ENCODE peak calls at places on chromosomes 6 and 20, in five cellular contexts. G is psoas muscle, V is HCT116, N is GM23338, B is neural progenitor cell. E is an unnamed sample.

GRCh38 chr20:18847226-18847625 is 33.6 kb downstream of the SCP2D1 start:
- DNase-seq in B (no peak), N (no peak), G (no peak), V (no peak), E (no peak)

GRCh38 chr20:51811040-51811351 is 8.7 kb upstream of the SALL4 start:
- DNase-seq in N (no peak), G (no peak), V (no peak), B (no peak), E (no peak)

GRCh38 chr20:58927490-58928061 is 53.5 kb upstream of the NELFCD start:
- DNase-seq in V (no peak), G (no peak), B (no peak), N (no peak), E (no peak)

GRCh38 chr6:70738028-70738427 is 70.3 kb downstream of the SMAP1 start:
- DNase-seq in V (no peak), N (no peak), G (no peak), B (no peak), E (no peak)

GRCh38 chr6:80151641-80152040 is 45.2 kb downstream of the BCKDHB start:
- DNase-seq in N (no peak), B (peak; percentile 45), V (no peak), G (no peak), E (no peak)

GRCh38 chr20:1935696-1936366 is 40.6 kb downstream of the SIRPA start:
- DNase-seq in G (peak; percentile 70), N (no peak), B (no peak), V (no peak), E (no peak)

GRCh38 chr6:161066511-161066910 is 74.9 kb downstream of the MAP3K4 start:
- DNase-seq in G (no peak), N (peak; percentile 7), B (no peak), V (no peak), E (no peak)

GRCh38 chr6:39084506-39084905 is 30.5 kb downstream of the SAYSD1 start:
- DNase-seq in B (no peak), N (no peak), G (no peak), V (no peak), E (no peak)

GRCh38 chr20:25586877-25587276 is 1.5 kb upstream of the NINL start:
- DNase-seq in G (no peak), B (no peak), N (no peak), V (no peak), E (no peak)

GRCh38 chr20:13744403-13744802 is 40.3 kb downstream of the ESF1 start:
- DNase-seq in N (no peak), V (no peak), B (no peak), G (no peak), E (no peak)

GRCh38 chr20:17809714-17810631 is 110.2 kb downstream of the BANF2 start:
- DNase-seq in N (no peak), B (no peak), G (no peak), V (no peak), E (no peak)

GRCh38 chr6:34834789-34835518 is 43.1 kb downstream of the BLTP3A start:
- DNase-seq in V (no peak), B (no peak), G (no peak), N (no peak), E (no peak)

GRCh38 chr6:5871296-5871695 is 135.4 kb downstream of the NRN1 start:
- DNase-seq in N (no peak), B (no peak), V (no peak), G (no peak), E (no peak)

GRCh38 chr6:5103250-5103649 is 18.1 kb downstream of the PPP1R3G start:
- DNase-seq in V (no peak), B (no peak), N (no peak), G (no peak), E (no peak)

GRCh38 chr6:157288575-157288974 is 34.7 kb downstream of the TMEM242 start:
- DNase-seq in V (no peak), B (no peak), N (no peak), G (no peak), E (no peak)

GRCh38 chr6:159807150-159807859 is 7.2 kb downstream of the PNLDC1 start:
- DNase-seq in N (no peak), B (no peak), G (no peak), V (no peak), E (no peak)

GRCh38 chr6:158071121-158072082 is 89.7 kb downstream of the SYNJ2 start:
- DNase-seq in V (no peak), B (no peak), N (no peak), G (no peak), E (no peak)

GRCh38 chr20:11755071-11755881 is 162.4 kb upstream of the BTBD3 start:
- DNase-seq in B (peak; percentile 50), N (no peak), V (no peak), G (no peak), E (no peak)

GRCh38 chr20:2332711-2333110 is 36.9 kb downstream of the TGM3 start:
- DNase-seq in G (no peak), N (no peak), B (no peak), V (no peak), E (no peak)

GRCh38 chr6:43070028-43070632 is 6.0 kb upstream of the PTK7 start:
- DNase-seq in V (peak; percentile 49), B (peak; percentile 76), N (peak; percentile 90), G (no peak), E (no peak)

GRCh38 chr6:163941471-163941980 is 527.0 kb downstream of the QKI start:
- DNase-seq in B (peak; percentile 21), N (no peak), G (peak; percentile 43), V (no peak), E (no peak)

GRCh38 chr20:8509809-8510208 is 377.7 kb downstream of the PLCB1 start:
- DNase-seq in V (no peak), N (no peak), G (no peak), B (no peak), E (no peak)

GRCh38 chr6:93848011-93848620 is 428.8 kb upstream of the EPHA7 start:
- DNase-seq in B (peak; percentile 26), V (no peak), N (no peak), G (no peak), E (no peak)

GRCh38 chr20:63361507-63362425 is 617 bp upstream of the CHRNA4 start:
- DNase-seq in N (peak; percentile 68), B (peak; percentile 60), V (no peak), G (no peak), E (no peak)

GRCh38 chr6:34070315-34071110 is 75.4 kb downstream of the GRM4 start:
- DNase-seq in V (no peak), G (no peak), B (no peak), N (no peak), E (no peak)

GRCh38 chr6:113586966-113587699 is 270.0 kb upstream of the MARCKS start:
- DNase-seq in G (no peak), B (peak; percentile 90), V (no peak), N (peak; percentile 94), E (no peak)

GRCh38 chr6:136073216-136073615 is 176.9 kb downstream of the MTFR2 start:
- DNase-seq in G (no peak), V (no peak), B (no peak), N (no peak), E (no peak)

GRCh38 chr6:48325701-48326100 is 214.7 kb upstream of the PTCHD4 start:
- DNase-seq in V (no peak), N (no peak), G (no peak), B (no peak), E (no peak)

GRCh38 chr6:56091159-56091869 is 156.1 kb downstream of the COL21A1 start:
- DNase-seq in N (no peak), G (no peak), B (no peak), V (peak; percentile 26), E (no peak)

GRCh38 chr20:13149371-13149770 is 71.7 kb upstream of the ISM1 start:
- DNase-seq in V (no peak), N (no peak), G (no peak), B (no peak), E (no peak)

GRCh38 chr6:1868561-1869261 is 259.0 kb downstream of the FOXC1 start:
- DNase-seq in B (no peak), N (no peak), V (no peak), G (no peak), E (no peak)

GRCh38 chr6:112029045-112029822 is 24.7 kb upstream of the CCN6 start:
- DNase-seq in N (peak; percentile 92), V (peak; percentile 68), G (peak; percentile 53), B (peak; percentile 86), E (peak; percentile 65)

GRCh38 chr6:95203153-95203754 is 374.1 kb upstream of the MANEA start:
- DNase-seq in B (peak; percentile 59), G (no peak), N (peak; percentile 78), V (peak; percentile 23), E (no peak)

GRCh38 chr6:155417454-155417853 is 38.2 kb downstream of the NOX3 start:
- DNase-seq in G (no peak), B (no peak), V (no peak), N (no peak), E (no peak)

GRCh38 chr6:125794342-125795137 is 3.8 kb downstream of the NCOA7 start:
- DNase-seq in B (no peak), G (no peak), N (no peak), V (no peak), E (no peak)
- H3K4me1 ChIP-seq in B (peaks cover 5% of the 10 kb centered on the region), G (peaks cover 9% of the 10 kb centered on the region), N (peaks cover 13% of the 10 kb centered on the region), V (peaks cover 17% of the 10 kb centered on the region), E (peaks cover 2% of the 10 kb centered on the region)

GRCh38 chr6:36985384-36985962 is 523 bp downstream of the MTCH1 start:
- DNase-seq in B (no peak), G (no peak), V (no peak), N (peak; percentile 47), E (no peak)

GRCh38 chr6:36985963-36986703 is at the start of gene MTCH1:
- DNase-seq in N (peak; percentile 88), V (peak; percentile 67), G (peak; percentile 89), B (peak; percentile 96), E (peak; percentile 90)

GRCh38 chr6:36984581-36985383 is 1.2 kb downstream of the MTCH1 start:
- DNase-seq in G (peak; percentile 57), B (peak; percentile 84), N (peak; percentile 94), V (peak; percentile 19), E (peak; percentile 47)

GRCh38 chr6:36980876-36981619 is 4.9 kb downstream of the MTCH1 start:
- DNase-seq in B (peak; percentile 57), G (no peak), V (no peak), N (peak; percentile 73), E (no peak)

GRCh38 chr6:36983538-36983937 is 2.5 kb downstream of the MTCH1 start:
- DNase-seq in N (no peak), V (no peak), B (no peak), G (no peak), E (no peak)
- H3K4me1 ChIP-seq in N (peaks cover 60% of the 10 kb centered on the region), V (peaks cover 7% of the 10 kb centered on the region), B (peaks cover 23% of the 10 kb centered on the region), G (peaks cover 56% of the 10 kb centered on the region), E (peaks cover 14% of the 10 kb centered on the region)

GRCh38 chr6:73585566-73586415 is 65.0 kb upstream of the EEF1A1 start:
- DNase-seq in B (no peak), N (peak; percentile 70), V (peak; percentile 72), G (no peak), E (peak; percentile 45)
- H3K4me1 ChIP-seq in B (peaks cover 14% of the 10 kb centered on the region), N (peaks cover 26% of the 10 kb centered on the region), V (peaks cover 50% of the 10 kb centered on the region), G (peaks cover 3% of the 10 kb centered on the region), E (peaks cover 2% of the 10 kb centered on the region)

GRCh38 chr6:137490506-137490905 is 3.7 kb downstream of the OLIG3 start:
- DNase-seq in N (peak; percentile 27), G (no peak), V (no peak), B (peak; percentile 8), E (no peak)

GRCh38 chr6:137492771-137493217 is 1.4 kb downstream of the OLIG3 start:
- DNase-seq in N (no peak), V (no peak), B (no peak), G (no peak), E (no peak)

GRCh38 chr6:137490961-137491360 is 3.2 kb downstream of the OLIG3 start:
- DNase-seq in B (peak; percentile 14), V (no peak), N (peak; percentile 52), G (no peak), E (no peak)

GRCh38 chr6:137492289-137492688 is 1.9 kb downstream of the OLIG3 start:
- DNase-seq in G (no peak), B (peak; percentile 14), V (no peak), N (no peak), E (no peak)

GRCh38 chr6:137491478-137491877 is 2.7 kb downstream of the OLIG3 start:
- DNase-seq in B (peak; percentile 14), N (no peak), G (no peak), V (no peak), E (no peak)
- H3K4me1 ChIP-seq in B (peaks cover 73% of the 10 kb centered on the region), N (peaks cover 72% of the 10 kb centered on the region), G (peaks cover 22% of the 10 kb centered on the region), V (no peaks in the 10 kb centered on the region), E (no peaks in the 10 kb centered on the region)